ENCODE peak calls at places on chromosomes 3 and 15, in ten cellular contexts. M is kidney tubule cell; W is neuronal stem cell; A is Right ventricle myocardium superior; S is GM13977; B is activated CD4-positive, CD25-positive, alpha-beta regulatory T cell; R is AG08396; H is activated T-helper 9 cell treated with anti-CD3 and anti-CD28 coated beads, Interleukin-2, amount 50 U/mL, for 16 hours; F is activated gamma-delta T cell; D is GM12891. Z is an unnamed sample.

GRCh38 chr15:73403171-73403570 is 34.4 kb upstream of the HCN4 start:
- DNase-seq in M (peak; percentile 51), W (no peak), A (no peak), S (no peak), B (no peak), R (no peak), H (no peak), F (no peak), D (no peak), Z (no peak)

GRCh38 chr3:10597733-10598132 is 92.3 kb upstream of the ATP2B2 start:
- DNase-seq in M (no peak), W (no peak), A (no peak), S (no peak), B (no peak), R (no peak), H (no peak), F (no peak), D (no peak), Z (no peak)

GRCh38 chr3:151301787-151302186 is 14.8 kb downstream of the GPR87 start:
- DNase-seq in M (peak; percentile 25), W (no peak), A (no peak), S (no peak), B (no peak), R (peak; percentile 22), H (no peak), F (no peak), D (no peak), Z (no peak)

GRCh38 chr3:11637901-11638668 is 5.6 kb downstream of the VGLL4 start:
- DNase-seq in M (no peak), W (no peak), A (no peak), S (no peak), B (no peak), R (no peak), H (no peak), F (no peak), D (no peak), Z (no peak)

GRCh38 chr3:14548321-14548729 is 8.2 kb upstream of the GRIP2 start:
- DNase-seq in M (peak; percentile 58), W (peak; percentile 60), A (peak; percentile 81), S (peak; percentile 73), B (no peak), R (peak; percentile 73), H (peak; percentile 6), F (no peak), D (peak; percentile 56), Z (peak; percentile 3)

GRCh38 chr15:82999905-83000671 is 11.4 kb downstream of the C15orf40 start:
- DNase-seq in M (peak; percentile 71), W (peak; percentile 12), A (no peak), S (peak; percentile 77), B (no peak), R (peak; percentile 69), H (no peak), F (no peak), D (peak; percentile 37), Z (peak; percentile 36)

GRCh38 chr15:57969355-57969754 is 96.2 kb downstream of the ALDH1A2 start:
- DNase-seq in M (peak; percentile 5), W (no peak), A (no peak), S (no peak), B (no peak), R (no peak), H (no peak), F (no peak), D (no peak), Z (no peak)

GRCh38 chr15:51121118-51121517 is 26.4 kb upstream of the TNFAIP8L3 start:
- DNase-seq in M (peak; percentile 98), W (no peak), A (no peak), S (no peak), B (no peak), R (peak; percentile 70), H (no peak), F (no peak), D (no peak), Z (peak; percentile 98)

GRCh38 chr15:70831094-70831911 is 22.7 kb downstream of the LARP6 start:
- DNase-seq in M (no peak), W (no peak), A (no peak), S (no peak), B (no peak), R (no peak), H (no peak), F (no peak), D (no peak), Z (no peak)

GRCh38 chr3:116129187-116129945 is 315.9 kb downstream of the LSAMP start:
- DNase-seq in M (no peak), W (no peak), A (no peak), S (no peak), B (no peak), R (no peak), H (no peak), F (no peak), D (no peak), Z (no peak)

GRCh38 chr3:188025555-188025954 is 128.4 kb upstream of the LPP start:
- DNase-seq in M (no peak), W (no peak), A (no peak), S (no peak), B (no peak), R (no peak), H (no peak), F (no peak), D (no peak), Z (no peak)

GRCh38 chr15:32667321-32667720 is 25.8 kb downstream of the SCG5 start:
- DNase-seq in M (no peak), W (no peak), A (no peak), S (no peak), B (no peak), R (no peak), H (no peak), F (no peak), D (no peak), Z (no peak)

GRCh38 chr3:135218304-135218703 is 423.2 kb downstream of the EPHB1 start:
- DNase-seq in M (no peak), W (no peak), A (no peak), S (no peak), B (no peak), R (no peak), H (no peak), F (no peak), D (no peak), Z (no peak)

GRCh38 chr15:93981706-93982105 is 249.7 kb upstream of the MCTP2 start:
- DNase-seq in M (no peak), W (no peak), A (no peak), S (no peak), B (no peak), R (no peak), H (no peak), F (no peak), D (no peak), Z (no peak)

GRCh38 chr3:196708467-196708866 is 3.6 kb downstream of the CEP19 start:
- DNase-seq in M (no peak), W (no peak), A (no peak), S (no peak), B (no peak), R (no peak), H (no peak), F (no peak), D (no peak), Z (no peak)

GRCh38 chr15:41893422-41894250 is at the start of gene SPTBN5:
- DNase-seq in M (no peak), W (no peak), A (no peak), S (peak; percentile 25), B (no peak), R (no peak), H (no peak), F (no peak), D (no peak), Z (no peak)

GRCh38 chr3:72011495-72011894 is 226.5 kb upstream of the PROK2 start:
- DNase-seq in M (peak; percentile 93), W (no peak), A (no peak), S (no peak), B (no peak), R (peak; percentile 17), H (no peak), F (no peak), D (no peak), Z (peak; percentile 63)

GRCh38 chr3:128624526-128625138 is 26.0 kb downstream of the RPN1 start:
- DNase-seq in M (no peak), W (no peak), A (no peak), S (no peak), B (no peak), R (no peak), H (no peak), F (no peak), D (no peak), Z (peak; percentile 58)

GRCh38 chr15:60905587-60905986 is 323.5 kb downstream of the RORA start:
- DNase-seq in M (no peak), W (no peak), A (no peak), S (no peak), B (peak; percentile 11), R (no peak), H (peak; percentile 15), F (no peak), D (no peak), Z (no peak)

GRCh38 chr15:65414841-65415621 is 7.7 kb downstream of the IGDCC4 start:
- DNase-seq in M (peak; percentile 55), W (peak; percentile 79), A (peak; percentile 60), S (no peak), B (no peak), R (no peak), H (no peak), F (no peak), D (no peak), Z (peak; percentile 11)

GRCh38 chr15:42226648-42227047 is 18.5 kb upstream of the VPS39 start:
- DNase-seq in M (no peak), W (no peak), A (no peak), S (no peak), B (no peak), R (no peak), H (no peak), F (no peak), D (no peak), Z (no peak)

GRCh38 chr3:119937229-119937628 is 155.3 kb downstream of the NR1I2 start:
- DNase-seq in M (no peak), W (no peak), A (no peak), S (peak; percentile 39), B (no peak), R (no peak), H (peak; percentile 3), F (no peak), D (peak; percentile 12), Z (no peak)

GRCh38 chr3:186517218-186517617 is 27.0 kb downstream of the CRYGS start:
- DNase-seq in M (no peak), W (no peak), A (no peak), S (no peak), B (no peak), R (no peak), H (no peak), F (no peak), D (no peak), Z (no peak)

GRCh38 chr3:139547666-139548065 is 8.1 kb upstream of the RBP1 start:
- DNase-seq in M (no peak), W (no peak), A (no peak), S (no peak), B (no peak), R (no peak), H (no peak), F (no peak), D (no peak), Z (peak; percentile 63)

GRCh38 chr3:160183375-160184076 is 41.7 kb upstream of the C3orf80 start:
- DNase-seq in M (no peak), W (no peak), A (no peak), S (no peak), B (no peak), R (peak; percentile 30), H (no peak), F (no peak), D (no peak), Z (no peak)

GRCh38 chr3:24437326-24437725 is 57.3 kb downstream of the THRB start:
- DNase-seq in M (peak; percentile 51), W (no peak), A (no peak), S (no peak), B (no peak), R (no peak), H (no peak), F (no peak), D (no peak), Z (peak; percentile 49)

GRCh38 chr3:127754411-127755304 is 67.7 kb downstream of the MGLL start:
- DNase-seq in M (no peak), W (no peak), A (no peak), S (peak; percentile 69), B (no peak), R (no peak), H (no peak), F (no peak), D (no peak), Z (peak; percentile 24)

GRCh38 chr15:60799885-60800728 is 321.2 kb upstream of the ICE2 start:
- DNase-seq in M (peak; percentile 45), W (no peak), A (no peak), S (no peak), B (no peak), R (no peak), H (no peak), F (no peak), D (no peak), Z (no peak)

Z was measured in kidney glomerular epithelial cell.